ENCODE peak calls at places on chromosomes 16 and 17, in five cellular contexts. Q is K562, O is GM12892, C is SK-N-SH, K is HepG2. G is an unnamed sample.

GRCh38 chr17:83179378-83179777 is 100.0 kb downstream of the METRNL start:
- DNase-seq in Q (no peak), O (no peak), C (no peak), K (no peak), G (no peak)

GRCh38 chr16:66408181-66409048 is 18.7 kb upstream of the BEAN1 start:
- DNase-seq in Q (no peak), O (no peak), C (peak), K (peak), G (no peak)

GRCh38 chr16:67161595-67162058 is 1.9 kb downstream of the FBXL8 start:
- DNase-seq in Q (no peak), O (no peak), C (no peak), K (no peak), G (no peak)

GRCh38 chr17:3794890-3795757 is 5.9 kb downstream of the ITGAE start:
- DNase-seq in Q (no peak), O (no peak), C (no peak), K (peak), G (no peak)

GRCh38 chr16:50372611-50373344 is 4.0 kb upstream of the BRD7 start:
- DNase-seq in Q (no peak), O (no peak), C (peak), K (peak), G (no peak)

GRCh38 chr17:5044630-5045029 is 9.4 kb upstream of the SLC52A1 start:
- DNase-seq in Q (no peak), O (no peak), C (no peak), K (no peak), G (no peak)

GRCh38 chr17:43368740-43369506 is 29.9 kb upstream of the ARL4D start:
- DNase-seq in Q (no peak), O (no peak), C (peak), K (peak), G (no peak)

GRCh38 chr16:11639925-11640899 is 28.0 kb upstream of the SNN start:
- DNase-seq in Q (no peak), O (no peak), C (no peak), K (peak), G (no peak)

GRCh38 chr17:4124994-4125393 is 17.8 kb downstream of the ZZEF1 start:
- DNase-seq in Q (no peak), O (no peak), C (no peak), K (no peak), G (no peak)

GRCh38 chr16:90018297-90019200 is 707 bp downstream of the DBNDD1 start:
- DNase-seq in Q (peak), O (no peak), C (peak), K (no peak), G (no peak)

GRCh38 chr16:81956213-81956948 is 54.9 kb downstream of the SDR42E1 start:
- DNase-seq in Q (no peak), O (no peak), C (no peak), K (no peak), G (no peak)

GRCh38 chr16:26645629-26646028 is 421.1 kb upstream of the C16orf82 start:
- DNase-seq in Q (peak), O (no peak), C (peak), K (no peak), G (no peak)

GRCh38 chr16:46736695-46737094 is 11.4 kb downstream of the MYLK3 start:
- DNase-seq in Q (no peak), O (no peak), C (no peak), K (no peak), G (no peak)

GRCh38 chr17:61488878-61489718 is 36.9 kb downstream of the TBX4 start:
- DNase-seq in Q (no peak), O (no peak), C (no peak), K (peak), G (no peak)

GRCh38 chr16:89094252-89094901 is 725 bp downstream of the ACSF3 start:
- DNase-seq in Q (no peak), O (no peak), C (peak), K (peak), G (no peak)

GRCh38 chr16:12976936-12977335 is 75.5 kb downstream of the SHISA9 start:
- DNase-seq in Q (no peak), O (no peak), C (no peak), K (no peak), G (no peak)

GRCh38 chr17:68378202-68379149 is 78.8 kb downstream of the WIPI1 start:
- DNase-seq in Q (no peak), O (no peak), C (peak), K (peak), G (no peak)

GRCh38 chr16:27600386-27600785 is 50.4 kb downstream of the KATNIP start:
- DNase-seq in Q (no peak), O (no peak), C (no peak), K (no peak), G (no peak)

GRCh38 chr17:35241520-35241919 is 1.4 kb upstream of the SLFN5 start:
- DNase-seq in Q (no peak), O (no peak), C (no peak), K (no peak), G (no peak)

GRCh38 chr17:82463881-82464566 is 5.5 kb downstream of the NARF start:
- DNase-seq in Q (no peak), O (no peak), C (no peak), K (no peak), G (no peak)

GRCh38 chr17:82065193-82065637 is 389 bp downstream of the DUS1L start:
- DNase-seq in Q (no peak), O (no peak), C (no peak), K (no peak), G (peak)

GRCh38 chr16:68286153-68287074 is 22.1 kb downstream of the SLC7A6 start:
- DNase-seq in Q (no peak), O (no peak), C (no peak), K (peak), G (no peak)

GRCh38 chr16:50289950-50290764 is 23.8 kb downstream of the ADCY7 start:
- DNase-seq in Q (no peak), O (no peak), C (no peak), K (no peak), G (no peak)

GRCh38 chr17:6639651-6640535 is 618 bp downstream of the KIAA0753 start:
- DNase-seq in Q (peak), O (no peak), C (no peak), K (no peak), G (no peak)

GRCh38 chr17:7886227-7887037 is 2.2 kb upstream of the CHD3 start:
- DNase-seq in Q (peak), O (no peak), C (peak), K (no peak), G (no peak)

GRCh38 chr17:9090641-9091096 is 69.4 kb downstream of the NTN1 start:
- DNase-seq in Q (no peak), O (no peak), C (no peak), K (no peak), G (no peak)

GRCh38 chr17:37483311-37484039 is 6.2 kb upstream of the DUSP14 start:
- DNase-seq in Q (peak), O (no peak), C (peak), K (no peak), G (no peak)

GRCh38 chr17:66916946-66917345 is 47.6 kb upstream of the CACNG4 start:
- DNase-seq in Q (no peak), O (no peak), C (no peak), K (no peak), G (no peak)

GRCh38 chr16:55643161-55643970 is 12.4 kb upstream of the SLC6A2 start:
- DNase-seq in Q (peak), O (no peak), C (no peak), K (peak), G (no peak)

GRCh38 chr16:72766506-72766905 is 281.4 kb downstream of the ZFHX3 start:
- DNase-seq in Q (no peak), O (no peak), C (no peak), K (no peak), G (no peak)
- TF ChIP-seq TAF1 in Q (no peak), O (no peak), C (no peak), K (no peak), G (no peak)

GRCh38 chr17:59842901-59843652 is 49.7 kb downstream of the TUBD1 start:
- DNase-seq in Q (peak), O (no peak), C (no peak), K (peak), G (no peak)

GRCh38 chr17:59846391-59847165 is 46.2 kb downstream of the TUBD1 start:
- DNase-seq in Q (peak), O (no peak), C (no peak), K (peak), G (peak)

GRCh38 chr17:59848385-59848668 is 44.4 kb downstream of the TUBD1 start:
- DNase-seq in Q (no peak), O (no peak), C (no peak), K (no peak), G (no peak)

GRCh38 chr17:59845595-59846390 is 47.0 kb downstream of the TUBD1 start:
- DNase-seq in Q (peak), O (no peak), C (no peak), K (peak), G (no peak)

DNA sequence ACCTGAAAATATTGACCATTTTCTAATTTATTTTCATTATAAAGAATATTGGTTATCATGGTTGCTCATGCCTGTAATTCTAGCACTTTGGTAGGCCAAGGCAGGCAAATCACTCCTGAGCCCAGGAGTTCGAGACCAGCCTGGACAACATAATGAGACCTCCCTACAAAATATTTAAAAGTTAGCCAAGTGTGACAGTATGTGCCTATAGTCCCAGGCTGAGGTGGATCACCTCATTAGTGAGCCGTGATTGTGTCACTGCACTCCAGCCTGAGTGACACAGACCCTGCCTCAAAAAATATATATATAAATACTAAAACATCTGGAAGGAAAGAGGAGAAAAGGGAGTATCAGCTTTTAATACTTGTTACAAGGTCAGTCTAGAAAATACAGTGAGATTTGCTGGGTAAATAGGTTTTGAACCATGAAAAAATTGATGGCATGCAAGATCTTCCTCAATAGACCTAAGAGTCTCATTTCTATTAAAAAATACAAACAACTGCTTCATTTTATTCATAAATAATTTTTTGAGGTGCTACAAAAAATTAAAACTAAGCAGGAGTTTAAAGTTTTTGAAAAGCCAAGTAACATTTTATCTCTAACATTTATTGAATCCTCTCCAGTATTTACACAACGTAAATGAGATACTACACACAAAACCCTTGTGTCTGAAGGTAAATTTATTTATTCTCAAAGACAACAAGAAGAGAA is 47.7 kb downstream of the TUBD1 start:
- DNase-seq in Q (no peak), O (no peak), C (no peak), K (no peak), G (no peak)
- TF ChIP-seq TAF1 in Q (no peak), O (no peak), C (no peak), K (no peak), G (no peak)

DNA sequence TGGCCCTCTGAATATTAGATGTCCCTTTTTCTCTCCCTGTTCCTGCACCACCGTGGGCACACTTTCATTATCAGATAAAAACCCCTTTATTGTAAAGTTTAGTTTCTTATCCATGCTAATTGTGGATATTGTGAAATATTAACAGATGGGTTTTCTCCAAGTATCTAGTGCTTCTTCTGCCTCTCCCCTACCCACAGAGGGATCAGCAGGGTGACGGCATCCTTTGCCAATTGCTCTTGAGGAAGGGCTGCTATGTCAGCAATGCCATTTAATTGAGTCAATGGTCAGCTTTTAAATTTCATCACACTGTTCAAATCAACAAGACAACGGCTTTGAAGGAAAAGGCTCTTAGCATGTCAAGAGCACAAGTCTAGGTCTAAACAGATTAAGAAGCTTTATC is 443.1 kb upstream of the CCL2 start:
- DNase-seq in Q (no peak), O (no peak), C (no peak), K (no peak), G (no peak)
- TF ChIP-seq TAF1 in Q (no peak), O (no peak), C (no peak), K (no peak), G (no peak)

DNA sequence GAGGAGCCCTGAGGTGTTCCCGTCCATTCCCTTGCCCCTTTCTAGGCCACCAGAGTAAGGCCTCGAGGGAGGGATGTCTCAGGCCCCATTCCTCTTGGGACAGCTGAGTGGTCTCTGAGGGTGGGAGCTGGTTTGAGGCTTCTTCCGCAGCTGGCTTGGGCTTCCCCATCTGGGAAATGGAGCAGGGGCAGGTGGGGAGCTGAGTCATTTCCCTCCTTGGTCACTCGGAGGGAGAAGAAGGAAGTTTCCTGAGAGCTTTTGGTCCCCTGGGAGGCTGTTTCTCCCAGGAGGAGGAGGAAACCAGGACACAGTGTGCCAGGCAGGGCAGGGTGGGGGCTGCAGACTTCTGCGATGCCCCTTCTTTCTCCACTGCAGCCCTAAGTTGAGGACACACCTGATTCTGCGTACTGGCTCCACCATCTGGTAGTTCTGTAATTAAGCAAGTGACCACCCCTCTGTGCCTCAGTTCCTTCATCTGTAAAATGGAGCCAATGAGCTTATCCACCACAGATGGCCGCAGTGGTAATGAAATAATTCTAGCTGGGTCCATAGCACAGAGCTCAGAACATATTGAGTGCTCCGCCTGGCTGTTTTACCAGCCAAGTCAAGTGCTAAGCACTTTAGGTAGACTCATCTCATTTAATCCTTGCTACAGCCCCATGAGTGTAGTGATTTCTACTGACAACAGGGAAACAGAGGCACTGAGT is 1.5 kb upstream of the KCNJ12 start:
- DNase-seq in Q (no peak), O (no peak), C (no peak), K (no peak), G (no peak)
- TF ChIP-seq TAF1 in Q (no peak), O (no peak), C (no peak), K (no peak), G (no peak)

G was measured in GM12891.